ENCODE peak calls at places on chromosomes 12 and 14, in eight cellular contexts. X is HCT116; V is tibial artery; Z is PC-3; W is Panc1; F is colonic mucosa; Y is CD4-positive, CD25-positive, alpha-beta regulatory T cell; Q is lower lobe of right lung. T is an unnamed sample.
A peak's percentile ranks its signal among the peaks of the same experiment; 100 is the strongest.

GRCh38 chr12:126171936-126172559 is 1106.8 kb downstream of the AACS start:
- DNase-seq in X (no peak), V (no peak), Z (no peak), W (no peak), F (no peak), Y (no peak), Q (no peak), T (no peak)

GRCh38 chr14:79082883-79083282 is 912.7 kb downstream of the NRXN3 start:
- DNase-seq in X (no peak), V (no peak), Z (no peak), W (no peak), F (no peak), Y (no peak), Q (no peak), T (no peak)

GRCh38 chr14:93002851-93003298 is 79.9 kb downstream of the CHGA start:
- DNase-seq in X (no peak), V (no peak), Z (no peak), W (no peak), F (no peak), Y (no peak), Q (no peak), T (no peak)

GRCh38 chr12:105899589-105899988 is 239.2 kb downstream of the NUAK1 start:
- DNase-seq in X (no peak), V (no peak), Z (no peak), W (no peak), F (no peak), Y (no peak), Q (no peak), T (no peak)

GRCh38 chr14:37318938-37319337 is 121.2 kb downstream of the MIPOL1 start:
- DNase-seq in X (no peak), V (no peak), Z (no peak), W (no peak), F (no peak), Y (no peak), Q (no peak), T (peak; percentile 49)

GRCh38 chr12:32546272-32546671 is 132.8 kb upstream of the DNM1L start:
- DNase-seq in X (no peak), V (no peak), Z (no peak), W (no peak), F (no peak), Y (no peak), Q (no peak), T (no peak)

GRCh38 chr12:53267309-53268008 is 640 bp upstream of the ESPL1 start:
- DNase-seq in X (no peak), V (no peak), Z (no peak), W (no peak), F (peak; percentile 32), Y (no peak), Q (no peak), T (no peak)

GRCh38 chr12:94305293-94305957 is 154.2 kb downstream of the CEP83 start:
- DNase-seq in X (no peak), V (no peak), Z (no peak), W (no peak), F (no peak), Y (no peak), Q (no peak), T (no peak)

GRCh38 chr14:62957562-62957961 is 87.7 kb downstream of the KCNH5 start:
- DNase-seq in X (no peak), V (no peak), Z (peak; percentile 89), W (no peak), F (no peak), Y (no peak), Q (no peak), T (peak; percentile 97)

GRCh38 chr14:75991753-75992152 is 6.2 kb downstream of the IFT43 start:
- DNase-seq in X (no peak), V (no peak), Z (no peak), W (no peak), F (no peak), Y (no peak), Q (no peak), T (no peak)

GRCh38 chr14:51283402-51283825 is 43.4 kb downstream of the TMX1 start:
- DNase-seq in X (peak; percentile 36), V (no peak), Z (peak; percentile 98), W (peak; percentile 74), F (no peak), Y (no peak), Q (no peak), T (peak; percentile 83)

GRCh38 chr14:24982472-24983155 is 67.3 kb downstream of the STXBP6 start:
- DNase-seq in X (no peak), V (no peak), Z (peak; percentile 37), W (no peak), F (no peak), Y (no peak), Q (no peak), T (no peak)

GRCh38 chr14:24979725-24980239 is 70.2 kb downstream of the STXBP6 start:
- DNase-seq in X (no peak), V (no peak), Z (no peak), W (no peak), F (no peak), Y (no peak), Q (no peak), T (no peak)

GRCh38 chr14:24990773-24991172 is 59.2 kb downstream of the STXBP6 start:
- DNase-seq in X (no peak), V (no peak), Z (no peak), W (no peak), F (no peak), Y (no peak), Q (no peak), T (no peak)

GRCh38 chr14:24986206-24986893 is 63.6 kb downstream of the STXBP6 start:
- DNase-seq in X (no peak), V (no peak), Z (no peak), W (no peak), F (no peak), Y (no peak), Q (no peak), T (no peak)

DNA sequence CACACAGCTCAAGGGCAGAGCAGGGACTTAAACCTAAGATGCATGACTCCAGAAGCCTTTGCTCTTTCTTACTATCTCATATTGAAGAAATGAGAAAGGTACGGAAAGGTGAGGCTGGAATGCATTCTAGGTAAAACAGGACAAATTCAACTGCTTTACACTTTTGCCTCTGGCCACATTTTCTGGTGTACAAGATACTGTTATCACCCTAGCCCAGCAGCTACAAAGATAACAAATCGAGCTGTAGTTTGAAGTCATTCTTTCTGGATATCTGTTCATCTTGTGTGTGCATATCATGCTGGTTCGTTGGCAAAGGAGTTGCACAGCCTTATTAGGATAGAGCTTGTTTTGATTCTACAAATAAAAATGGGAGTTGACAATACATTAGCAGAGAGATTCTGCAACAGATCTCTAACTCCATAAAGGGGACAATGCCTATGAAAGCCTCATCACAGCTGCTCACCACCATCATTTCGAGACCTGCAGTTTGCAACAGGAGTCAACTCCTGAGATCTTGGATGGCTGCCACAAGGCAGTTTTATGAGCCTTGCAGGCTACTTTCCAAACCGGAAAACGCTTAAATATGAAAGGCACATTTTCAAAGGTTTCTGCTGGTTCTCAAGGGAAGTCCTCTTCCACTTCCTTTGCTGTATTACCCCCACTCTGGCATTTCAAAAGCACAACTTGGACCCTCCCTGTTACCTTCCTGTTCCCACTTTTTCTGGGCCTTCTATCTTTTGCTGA is 64.9 kb downstream of the STXBP6 start:
- DNase-seq in X (no peak), V (no peak), Z (peak; percentile 48), W (no peak), F (peak; percentile 88), Y (no peak), Q (no peak), T (no peak)
- H3K27ac ChIP-seq in X (no peak overlapping the region), V (no peak overlapping the region), Z (no peak overlapping the region), W (no peak overlapping the region), F (peak overlapping the region; percentile 51), Y (no peak overlapping the region), Q (peak overlapping the region; percentile 33), T (no peak overlapping the region)

DNA sequence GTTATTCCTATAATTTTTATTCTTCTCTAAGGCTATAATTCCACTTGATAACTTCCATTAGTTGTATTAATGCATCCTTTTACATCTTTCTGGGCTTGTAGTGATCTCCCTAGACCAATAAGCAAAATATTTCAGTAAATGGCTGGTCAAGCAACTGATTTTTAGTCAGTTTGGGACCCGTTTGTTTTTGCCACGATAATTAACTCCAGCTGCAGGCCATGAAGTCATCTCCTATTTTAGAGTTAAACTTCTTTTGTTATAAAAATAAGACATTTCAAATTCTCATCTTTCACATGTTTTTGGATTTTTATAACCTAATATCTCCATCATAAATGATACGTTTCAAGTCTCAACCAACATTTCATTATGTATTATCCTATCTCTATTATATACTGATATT is 49.4 kb downstream of the MAGOHB start:
- DNase-seq in X (no peak), V (no peak), Z (no peak), W (no peak), F (no peak), Y (no peak), Q (no peak), T (no peak)
- H3K4me1 ChIP-seq in X (no peaks in the 10 kb centered on the region), V (no peaks in the 10 kb centered on the region), Z (peaks cover 8% of the 10 kb centered on the region), W (no peaks in the 10 kb centered on the region), F (no peaks in the 10 kb centered on the region), Y (no peaks in the 10 kb centered on the region), Q (no peaks in the 10 kb centered on the region), T (no peaks in the 10 kb centered on the region)

GRCh38 chr12:111275308-111275707 is 93.6 kb downstream of the PHETA1 start:
- DNase-seq in X (no peak), V (no peak), Z (no peak), W (no peak), F (no peak), Y (no peak), Q (no peak), T (no peak)

GRCh38 chr12:111277570-111277969 is 91.3 kb downstream of the PHETA1 start:
- DNase-seq in X (no peak), V (no peak), Z (no peak), W (no peak), F (no peak), Y (no peak), Q (no peak), T (no peak)

GRCh38 chr12:111274820-111275219 is 94.1 kb downstream of the PHETA1 start:
- DNase-seq in X (peak; percentile 15), V (no peak), Z (peak; percentile 40), W (no peak), F (no peak), Y (no peak), Q (no peak), T (no peak)

GRCh38 chr12:111271674-111272418 is 97.0 kb downstream of the PHETA1 start:
- DNase-seq in X (peak; percentile 4), V (no peak), Z (peak; percentile 38), W (no peak), F (no peak), Y (no peak), Q (no peak), T (no peak)

GRCh38 chr12:111276189-111276588 is 92.7 kb downstream of the PHETA1 start:
- DNase-seq in X (no peak), V (no peak), Z (peak; percentile 55), W (no peak), F (no peak), Y (no peak), Q (no peak), T (no peak)
- H3K27ac ChIP-seq in X (no peak overlapping the region), V (no peak overlapping the region), Z (no peak overlapping the region), W (no peak overlapping the region), F (no peak overlapping the region), Y (no peak overlapping the region), Q (no peak overlapping the region), T (no peak overlapping the region)

GRCh38 chr14:55586411-55586810 is 6.4 kb downstream of the KTN1 start:
- DNase-seq in X (no peak), V (no peak), Z (no peak), W (no peak), F (no peak), Y (no peak), Q (no peak), T (no peak)
- H3K4me1 ChIP-seq in X (peaks cover 67% of the 10 kb centered on the region), V (peaks cover 79% of the 10 kb centered on the region), Z (peaks cover 75% of the 10 kb centered on the region), W (peaks cover 68% of the 10 kb centered on the region), F (peaks cover 11% of the 10 kb centered on the region), Y (peaks cover 30% of the 10 kb centered on the region), Q (peaks cover 61% of the 10 kb centered on the region), T (peaks cover 61% of the 10 kb centered on the region)